ENCODE peak calls at places on chromosomes 6 and 20, in nine cellular contexts. J is pancreas; S is AG04450; C is heart right ventricle; P is bronchial epithelial cell; T is HCT116; H is CD4-positive, alpha-beta T cell; X is astrocyte of the spinal cord; U is GM20000. W is an unnamed sample.
A peak's percentile ranks its signal among the peaks of the same experiment; 100 is the strongest.

GRCh38 chr6:87923389-87924050 is 124.1 kb upstream of the SPACA1 start:
- DNase-seq in H (no peak), P (no peak), J (no peak), T (no peak), X (no peak), C (no peak), U (no peak), S (no peak), W (no peak)

GRCh38 chr6:18586133-18586532 is 199.0 kb downstream of the RNF144B start:
- DNase-seq in S (no peak), U (no peak), J (no peak), P (no peak), T (no peak), X (no peak), H (no peak), C (no peak), W (no peak)

GRCh38 chr6:128307671-128308070 is 212.7 kb downstream of the PTPRK start:
- DNase-seq in T (no peak), P (peak; percentile 54), X (no peak), U (no peak), H (no peak), S (no peak), J (no peak), C (no peak), W (no peak)

GRCh38 chr6:35742842-35743241 is 6.0 kb downstream of the ARMC12 start:
- DNase-seq in C (no peak), J (no peak), S (no peak), U (no peak), T (no peak), P (no peak), X (no peak), H (no peak), W (no peak)

GRCh38 chr6:22320750-22321149 is 23.9 kb upstream of the PRL start:
- DNase-seq in T (peak; percentile 24), P (peak; percentile 81), X (peak; percentile 91), U (no peak), C (no peak), S (peak; percentile 76), J (no peak), H (no peak), W (no peak)

GRCh38 chr6:90413867-90414266 is 117.2 kb upstream of the BACH2 start:
- DNase-seq in S (no peak), P (peak; percentile 14), T (no peak), X (peak; percentile 42), J (no peak), C (peak; percentile 28), U (peak; percentile 57), H (peak; percentile 59), W (no peak)

GRCh38 chr6:26183581-26184408 is 96.6 kb downstream of the HFE start:
- DNase-seq in U (peak; percentile 48), S (peak; percentile 72), H (peak; percentile 58), C (peak; percentile 63), P (peak; percentile 90), J (peak; percentile 72), T (no peak), X (peak; percentile 94), W (no peak)

GRCh38 chr20:36773548-36774242 is at the start of gene DSN1:
- DNase-seq in J (peak; percentile 100), X (peak; percentile 98), C (peak; percentile 98), S (peak; percentile 95), P (peak; percentile 90), H (peak; percentile 97), U (peak; percentile 95), T (peak; percentile 95), W (peak; percentile 100)

GRCh38 chr6:26032387-26033131 is 54.7 kb upstream of the HFE start:
- DNase-seq in J (no peak), C (no peak), T (no peak), S (no peak), X (peak; percentile 67), P (peak; percentile 54), H (no peak), U (no peak), W (no peak)

GRCh38 chr6:150738092-150738625 is 127.3 kb upstream of the MTHFD1L start:
- DNase-seq in T (no peak), S (no peak), H (no peak), C (no peak), X (no peak), J (no peak), P (no peak), U (no peak), W (no peak)

GRCh38 chr6:31087494-31088089 is 24.8 kb downstream of the C6orf15 start:
- DNase-seq in C (peak; percentile 85), T (peak; percentile 72), P (peak; percentile 89), X (peak; percentile 87), H (peak; percentile 88), J (peak; percentile 94), S (peak; percentile 64), U (peak; percentile 83), W (no peak)

GRCh38 chr6:91487729-91488392 is 901.0 kb upstream of the MAP3K7 start:
- DNase-seq in X (no peak), C (no peak), S (no peak), H (no peak), T (no peak), J (no peak), U (no peak), P (no peak), W (no peak)

GRCh38 chr20:20864346-20865096 is 152.1 kb upstream of the RALGAPA2 start:
- DNase-seq in C (no peak), J (no peak), S (no peak), P (peak; percentile 28), U (no peak), T (no peak), X (no peak), H (no peak), W (no peak)

GRCh38 chr6:97674802-97675201 is 391.8 kb upstream of the MMS22L start:
- DNase-seq in S (peak; percentile 65), C (no peak), J (no peak), T (no peak), H (no peak), X (peak; percentile 39), U (no peak), P (peak; percentile 4), W (no peak)

GRCh38 chr20:576156-576555 is 32.6 kb upstream of the CSNK2A1 start:
- DNase-seq in H (no peak), X (no peak), U (no peak), T (no peak), J (no peak), P (no peak), C (no peak), S (no peak), W (no peak)

GRCh38 chr6:96853083-96853482 is 15.8 kb upstream of the GPR63 start:
- DNase-seq in C (no peak), H (no peak), P (no peak), U (no peak), T (no peak), X (no peak), S (no peak), J (no peak), W (no peak)

GRCh38 chr20:35821807-35822242 is 50.0 kb downstream of the PHF20 start:
- DNase-seq in S (no peak), T (no peak), U (no peak), X (peak; percentile 64), H (no peak), P (peak; percentile 35), J (no peak), C (no peak), W (no peak)

GRCh38 chr20:37943033-37943432 is 40.1 kb downstream of the VSTM2L start:
- DNase-seq in C (no peak), U (no peak), J (no peak), X (no peak), P (no peak), T (no peak), S (no peak), H (no peak), W (no peak)

GRCh38 chr6:118371955-118372354 is 176.1 kb upstream of the PLN start:
- DNase-seq in H (no peak), S (no peak), J (no peak), X (no peak), U (no peak), T (no peak), P (no peak), C (no peak), W (no peak)

GRCh38 chr6:44806656-44807055 is 419.1 kb downstream of the CDC5L start:
- DNase-seq in P (no peak), T (no peak), H (no peak), C (no peak), J (no peak), S (no peak), U (no peak), X (no peak), W (no peak)

DNA sequence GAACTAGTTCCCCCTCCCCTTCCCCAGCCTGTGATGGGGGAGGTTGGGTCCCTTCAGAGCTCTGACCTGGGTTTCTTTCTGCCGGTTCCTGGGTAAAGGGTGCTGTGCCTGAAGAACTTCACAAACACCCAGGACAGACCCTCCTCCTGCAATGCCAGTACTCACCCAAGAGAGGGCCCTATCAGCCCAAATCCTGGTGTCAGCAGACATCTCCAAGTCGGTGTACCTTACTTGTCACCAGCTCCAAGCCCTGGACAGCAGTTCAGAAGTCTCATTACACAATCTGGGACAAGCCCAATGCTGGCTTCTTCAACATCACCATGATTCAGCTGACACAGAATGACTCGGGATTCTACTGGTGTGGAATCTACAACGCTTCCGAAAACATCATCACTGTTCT is 467 bp downstream of the TREML4 start:
- DNase-seq in U (no peak), X (no peak), P (peak; percentile 13), T (no peak), S (no peak), J (no peak), H (no peak), C (no peak), W (no peak)
- TF ChIP-seq CTCF in U (no peak), X (no peak), P (no peak), T (peak; percentile 25), S (no peak), J (no peak), H (no peak), C (peak; percentile 10), W (no peak)

DNA sequence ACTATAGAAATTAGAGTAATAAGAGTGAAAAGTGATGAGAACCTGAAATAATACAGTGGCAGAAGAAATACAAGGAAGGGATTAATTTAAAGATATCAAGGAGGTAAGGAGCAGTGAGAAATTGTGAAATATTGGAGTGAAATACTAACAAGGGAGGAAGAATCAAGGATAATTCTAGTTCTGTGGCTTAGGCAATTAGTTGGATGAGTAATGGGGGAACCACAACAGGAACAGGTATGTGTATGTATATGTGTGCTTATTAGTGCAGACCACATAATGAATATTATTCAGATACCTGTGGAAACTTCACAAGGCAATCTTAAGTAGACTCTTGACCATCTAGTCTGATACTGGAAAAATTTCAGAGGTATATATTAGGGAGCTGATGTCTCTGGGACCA is 143.3 kb downstream of the TINAG start:
- DNase-seq in U (no peak), H (no peak), S (no peak), T (no peak), C (no peak), P (peak; percentile 44), X (no peak), J (no peak), W (no peak)
- TF ChIP-seq CTCF in U (no peak), H (no peak), S (no peak), T (no peak), C (no peak), P (no peak), X (no peak), J (no peak), W (no peak)

GRCh38 chr20:2397595-2398145 is 17.0 kb downstream of the TGM6 start:
- DNase-seq in J (no peak), H (no peak), C (no peak), X (no peak), U (no peak), T (no peak), P (no peak), S (no peak), W (no peak)
- TF ChIP-seq CTCF in J (no peak), H (no peak), C (no peak), X (no peak), U (no peak), T (peak; percentile 39), P (no peak), S (no peak), W (no peak)

GRCh38 chr20:63501818-63502670 is 3.2 kb upstream of the EEF1A2 start:
- DNase-seq in S (no peak), U (no peak), X (no peak), J (no peak), H (no peak), P (peak; percentile 12), T (no peak), C (peak; percentile 85), W (no peak)
- TF ChIP-seq CTCF in S (no peak), U (no peak), X (no peak), J (no peak), H (no peak), P (no peak), T (no peak), C (no peak), W (no peak)

W was measured in chondrocyte.